ENCODE peak calls at places on chromosome 12, in four cellular contexts. J, R, Z and K are unnamed samples.

GRCh38 chr12:68980476-68981212 is 47.7 kb upstream of the CPM start:
- DNase-seq in J (no peak), R (no peak), Z (no peak), K (no peak)

GRCh38 chr12:25677180-25677937 is 124.3 kb upstream of the LMNTD1 start:
- DNase-seq in J (no peak), R (no peak), Z (no peak), K (no peak)

GRCh38 chr12:120579179-120579578 is 2.0 kb downstream of the POP5 start:
- DNase-seq in J (no peak), R (no peak), Z (no peak), K (no peak)

GRCh38 chr12:62250671-62251608 is 9.3 kb upstream of the USP15 start:
- DNase-seq in J (no peak), R (no peak), Z (no peak), K (peak)

GRCh38 chr12:87094356-87094755 is 838.2 kb upstream of the MGAT4C start:
- DNase-seq in J (no peak), R (no peak), Z (no peak), K (no peak)

GRCh38 chr12:123900898-123901376 is 71.7 kb downstream of the CCDC92 start:
- DNase-seq in J (no peak), R (no peak), Z (no peak), K (no peak)

GRCh38 chr12:66516133-66516532 is 162.7 kb downstream of the GRIP1 start:
- DNase-seq in J (no peak), R (no peak), Z (no peak), K (peak)

GRCh38 chr12:100142851-100143559 is at the start of gene BLTP3B:
- DNase-seq in J (peak), R (peak), Z (peak), K (peak)

DNA sequence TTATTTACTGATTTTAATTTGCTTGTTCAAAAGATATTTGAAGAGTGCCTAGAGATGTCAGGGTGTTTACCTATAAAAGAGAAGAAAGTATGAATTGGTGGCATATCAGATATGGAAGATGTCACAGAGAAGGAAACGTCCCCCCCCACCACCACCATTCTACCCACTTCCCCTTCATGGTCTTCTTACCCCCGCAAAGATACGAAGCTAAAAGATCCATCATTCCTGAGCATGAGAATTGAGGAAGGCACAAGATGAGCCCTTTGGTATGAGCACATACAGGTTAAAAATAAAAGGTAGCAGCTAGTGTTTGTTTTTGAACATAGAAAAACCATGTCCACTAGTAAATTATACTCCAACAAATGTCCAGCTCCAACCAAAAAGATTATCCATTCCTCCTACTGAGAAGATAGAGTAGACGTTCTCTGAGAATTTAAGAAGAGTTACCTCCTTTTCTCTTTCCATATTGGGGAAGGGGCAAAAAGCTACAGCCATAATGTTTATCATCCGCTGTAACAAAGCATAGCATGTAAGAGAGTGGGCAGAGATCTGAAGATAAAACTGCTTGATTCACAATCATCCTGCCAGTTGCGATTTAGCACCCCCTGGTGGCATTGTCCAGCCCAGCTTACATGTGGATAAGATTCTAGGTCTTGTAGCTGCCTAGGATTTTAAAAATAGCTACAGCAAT is 29.1 kb downstream of the NFYB start:
- DNase-seq in J (peak), R (peak), Z (peak), K (peak)
- TF ChIP-seq CTCF in J (peak), R (peak), Z (peak), K (peak)

GRCh38 chr12:32273063-32273521 is 126.3 kb upstream of the FGD4 start:
- DNase-seq in J (no peak), R (no peak), Z (no peak), K (peak)
- H3K27ac ChIP-seq in J (no peak), R (no peak), Z (no peak), K (no peak)

GRCh38 chr12:78119351-78119918 is 288.7 kb downstream of the NAV3 start:
- DNase-seq in J (no peak), R (no peak), Z (no peak), K (no peak)

GRCh38 chr12:78118486-78118885 is 287.8 kb downstream of the NAV3 start:
- DNase-seq in J (no peak), R (no peak), Z (no peak), K (no peak)

GRCh38 chr12:78120866-78121590 is 290.3 kb downstream of the NAV3 start:
- DNase-seq in J (no peak), R (no peak), Z (no peak), K (peak)

GRCh38 chr12:78115889-78116288 is 285.2 kb downstream of the NAV3 start:
- DNase-seq in J (no peak), R (no peak), Z (no peak), K (no peak)

DNA sequence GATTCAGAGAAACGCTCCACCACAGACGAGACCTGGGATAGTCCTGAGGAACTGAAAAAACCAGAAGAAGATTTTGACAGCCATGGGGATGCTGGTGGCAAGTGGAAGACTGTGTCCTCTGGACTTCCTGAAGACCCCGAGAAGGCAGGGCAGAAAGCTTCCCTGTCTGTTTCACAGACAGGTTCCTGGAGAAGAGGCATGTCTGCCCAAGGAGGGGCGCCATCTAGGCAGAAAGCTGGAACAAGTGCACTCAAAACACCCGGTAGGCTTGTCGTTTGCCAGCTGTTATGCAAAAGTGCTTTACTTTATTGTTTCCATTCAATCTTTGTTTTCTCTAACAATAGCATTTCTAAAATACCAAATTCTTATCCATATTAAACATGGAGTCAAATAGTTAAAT is 287.3 kb downstream of the NAV3 start:
- DNase-seq in J (no peak), R (no peak), Z (no peak), K (no peak)
- H3K4me3 ChIP-seq in J (no peak), R (no peak), Z (no peak), K (no peak)

DNA sequence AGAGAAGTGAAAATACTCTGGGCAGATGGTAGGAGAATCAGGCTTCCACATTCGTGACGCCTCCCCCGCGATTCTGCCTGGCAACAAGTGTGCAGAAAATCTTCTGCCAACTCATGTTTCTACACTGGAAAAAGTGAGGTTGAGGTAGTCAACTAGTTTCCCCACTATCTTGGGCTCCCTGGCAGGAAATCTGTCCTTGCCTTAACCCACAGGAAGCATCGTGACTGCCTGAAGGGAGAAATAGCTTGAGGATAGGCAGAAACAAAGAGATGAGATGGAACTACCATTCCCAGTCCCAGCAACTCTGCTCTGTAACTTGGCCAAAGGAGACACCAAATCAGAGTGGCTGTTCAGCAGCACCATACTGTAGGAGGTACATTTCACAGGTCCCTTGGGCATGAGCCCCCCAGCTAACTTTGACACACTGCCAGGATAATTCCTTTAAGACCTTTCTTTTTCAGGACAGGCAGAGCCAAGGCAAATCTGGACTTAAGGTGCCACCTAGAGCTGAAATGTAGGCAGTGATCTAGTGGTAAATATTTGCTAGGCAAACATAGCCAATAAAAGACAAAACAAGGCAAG is 205.0 kb downstream of the PTPRO start:
- DNase-seq in J (no peak), R (peak), Z (peak), K (no peak)
- TF ChIP-seq CTCF in J (peak), R (no peak), Z (no peak), K (peak)

DNA sequence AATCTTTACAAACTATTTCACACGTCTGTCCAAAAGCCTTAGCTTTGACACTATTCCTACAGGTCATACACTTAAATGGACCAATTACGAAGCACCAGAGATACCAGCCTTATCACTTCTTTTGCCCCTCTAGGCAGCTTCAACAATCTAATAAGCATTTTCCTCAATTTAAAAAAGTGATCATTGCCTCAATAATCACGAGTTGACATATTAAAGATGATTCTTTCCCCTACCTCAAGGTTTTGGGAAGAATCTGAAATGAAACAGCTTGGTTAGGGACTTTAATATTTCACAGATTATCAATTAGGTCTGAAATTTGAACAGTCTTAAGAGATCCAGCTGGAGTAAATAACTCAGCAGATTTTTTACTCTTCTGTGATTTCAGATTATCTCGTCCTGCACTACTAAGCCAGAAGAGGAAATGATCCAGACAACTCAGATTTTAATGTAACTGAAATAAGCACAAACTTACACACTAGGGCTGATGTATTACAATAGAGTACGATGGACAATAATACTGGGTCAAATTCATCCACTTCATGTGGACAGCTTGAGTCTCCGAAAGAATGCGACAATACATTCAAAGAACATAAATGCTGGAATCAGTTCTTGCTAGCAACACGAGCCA is 15.9 kb downstream of the UBE2N start:
- DNase-seq in J (no peak), R (no peak), Z (no peak), K (no peak)
- H3K27ac ChIP-seq in J (no peak), R (peak), Z (peak), K (no peak)

GRCh38 chr12:3378655-3379054 is 112.3 kb upstream of the PRMT8 start:
- DNase-seq in J (no peak), R (no peak), Z (no peak), K (no peak)

GRCh38 chr12:3377056-3377455 is 113.9 kb upstream of the PRMT8 start:
- DNase-seq in J (no peak), R (no peak), Z (no peak), K (no peak)

GRCh38 chr12:3379079-3379478 is 111.9 kb upstream of the PRMT8 start:
- DNase-seq in J (no peak), R (no peak), Z (no peak), K (no peak)

GRCh38 chr12:3381059-3382047 is 109.7 kb upstream of the PRMT8 start:
- DNase-seq in J (no peak), R (no peak), Z (no peak), K (no peak)

DNA sequence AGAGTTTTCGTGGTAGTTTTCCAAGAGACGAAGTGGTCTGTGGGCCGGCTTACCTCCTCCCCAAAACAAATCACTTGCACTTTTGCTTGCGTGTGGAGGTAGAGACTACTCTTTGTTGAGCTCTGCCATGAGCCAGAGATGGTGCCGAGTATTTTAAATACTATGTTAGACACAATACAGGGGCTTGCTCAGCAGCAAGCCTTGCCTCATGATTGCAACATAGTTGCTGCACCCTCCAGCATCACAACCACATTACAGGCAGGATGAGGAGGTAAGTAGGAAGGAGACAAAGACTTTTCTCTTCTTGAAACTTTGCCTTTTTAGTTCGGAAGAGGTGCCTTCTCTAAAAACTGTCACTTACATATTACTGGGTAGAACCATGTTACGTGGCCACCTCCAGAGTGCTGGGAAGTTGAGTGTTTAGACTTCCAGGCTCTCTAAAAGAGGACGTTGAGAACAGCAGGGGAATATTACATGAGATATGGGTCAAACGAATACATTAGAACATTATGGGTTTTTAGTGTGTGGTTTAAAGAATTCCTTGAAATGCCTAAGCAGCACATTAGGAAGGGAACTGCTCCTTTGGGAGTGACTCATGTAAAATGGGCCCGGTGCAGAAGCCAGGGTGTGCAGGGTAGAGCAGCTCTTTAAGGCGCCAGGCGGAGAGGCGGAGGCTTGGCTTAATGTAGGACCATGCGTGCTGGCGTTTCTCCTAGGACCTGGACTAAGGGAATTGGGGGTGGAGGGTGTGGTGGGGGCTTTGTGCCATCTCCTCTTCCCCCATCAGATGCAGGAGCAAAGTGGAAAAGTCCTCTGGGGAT is 110.6 kb upstream of the PRMT8 start:
- DNase-seq in J (no peak), R (no peak), Z (no peak), K (no peak)
- H3K4me3 ChIP-seq in J (no peak), R (no peak), Z (no peak), K (no peak)

GRCh38 chr12:101407054-101407437 is 526 bp downstream of the ARL1 start:
- DNase-seq in J (peak), R (peak), Z (peak), K (no peak)

DNA sequence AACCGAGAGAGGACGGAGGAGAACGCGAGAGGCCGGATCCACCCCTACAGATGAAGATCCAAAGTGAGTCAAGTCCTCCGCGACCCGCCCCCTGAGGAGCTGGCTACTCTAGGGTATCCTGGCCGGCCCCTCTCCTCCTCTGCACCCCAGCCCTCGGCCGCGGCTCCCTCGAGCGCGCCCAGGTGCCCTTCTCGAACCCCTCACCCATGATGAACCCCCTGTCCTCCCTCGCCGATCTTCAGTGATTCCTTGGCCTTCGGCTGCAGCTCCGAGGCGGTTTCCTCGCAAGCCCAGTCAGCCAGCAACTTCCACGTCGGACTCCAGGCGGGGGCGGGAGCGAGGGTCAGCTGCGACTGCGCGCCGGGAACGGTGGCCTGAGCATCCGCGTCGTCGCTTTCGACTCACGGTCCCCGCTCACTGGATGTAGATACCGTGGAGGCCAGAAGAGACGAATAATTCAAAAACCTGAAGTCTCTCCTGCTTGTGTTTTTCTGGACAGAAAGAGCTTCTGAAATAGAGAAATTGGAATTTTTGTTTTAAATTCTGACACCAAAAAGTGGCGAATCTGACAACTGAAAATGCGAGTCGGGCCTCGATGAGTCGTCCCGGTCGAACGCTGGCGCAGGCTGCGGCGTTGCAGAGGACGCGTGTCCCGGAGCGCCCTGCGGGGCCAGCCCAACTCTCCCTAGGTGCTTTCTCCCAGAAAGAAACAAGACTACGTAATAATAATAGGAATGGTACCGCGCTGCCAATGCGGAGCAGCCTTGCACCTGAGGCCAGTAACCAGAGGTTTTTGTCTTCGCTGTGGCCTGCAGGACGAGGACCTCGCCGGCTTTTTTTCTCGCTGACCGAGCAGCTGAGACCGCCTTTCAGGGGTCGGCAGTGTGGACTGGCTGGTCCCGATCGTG is at the start of gene ARL1:
- DNase-seq in J (peak), R (peak), Z (peak), K (peak)
- TF ChIP-seq CTCF in J (no peak), R (no peak), Z (no peak), K (no peak)

DNA sequence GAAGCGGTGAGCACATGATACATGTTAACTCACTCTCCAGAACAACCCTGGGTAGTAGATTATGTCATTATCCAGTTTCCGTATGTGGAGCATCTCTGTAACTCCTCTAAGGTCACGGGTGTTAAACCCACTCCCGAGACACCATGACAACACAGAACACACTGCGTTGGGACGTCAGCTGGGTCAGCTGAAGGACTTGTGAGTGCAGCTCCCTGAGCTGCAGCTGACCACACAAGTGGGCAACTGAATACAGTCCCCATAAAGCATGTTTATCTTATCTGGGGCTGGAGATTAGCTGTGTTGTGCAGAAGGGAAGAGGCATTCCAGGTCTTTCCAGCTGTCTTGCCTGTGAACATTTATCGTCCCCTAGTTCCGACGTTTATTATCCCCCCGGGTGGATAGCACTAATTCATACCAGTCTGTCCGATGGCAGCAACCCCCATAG is 211.5 kb downstream of the CHST11 start:
- DNase-seq in J (no peak), R (no peak), Z (no peak), K (peak)
- H3K27ac ChIP-seq in J (no peak), R (peak), Z (no peak), K (peak)